ENCODE peak calls at places on chromosomes 13 and 19, in four cellular contexts. A, C, H and X are unnamed samples.

GRCh38 chr19:48149430-48149829 is 20.7 kb downstream of the LIG1 start:
- DNase-seq in A (no peak), C (no peak), H (no peak), X (no peak)

GRCh38 chr19:47350599-47350998 is 1.5 kb downstream of the DHX34 start:
- DNase-seq in A (no peak), C (no peak), H (no peak), X (no peak)

GRCh38 chr19:35935911-35936737 is at the start of gene LRFN3:
- DNase-seq in A (peak; percentile 21), C (peak; percentile 75), H (peak; percentile 85), X (no peak)

GRCh38 chr13:30196025-30196424 is 111.3 kb downstream of the KATNAL1 start:
- DNase-seq in A (no peak), C (no peak), H (no peak), X (no peak)

GRCh38 chr13:111080642-111081041 is 34.5 kb upstream of the ARHGEF7 start:
- DNase-seq in A (no peak), C (no peak), H (no peak), X (no peak)

GRCh38 chr13:80497007-80497406 is 156.1 kb upstream of the SPRY2 start:
- DNase-seq in A (no peak), C (no peak), H (no peak), X (no peak)

GRCh38 chr19:6092329-6093286 is 17.7 kb downstream of the RFX2 start:
- DNase-seq in A (peak; percentile 56), C (peak; percentile 78), H (no peak), X (no peak)

GRCh38 chr19:19670070-19670551 is 1.5 kb downstream of the ZNF101 start:
- DNase-seq in A (no peak), C (no peak), H (peak; percentile 65), X (no peak)

GRCh38 chr13:44930280-44930679 is 59.0 kb downstream of the NUFIP1 start:
- DNase-seq in A (no peak), C (no peak), H (no peak), X (no peak)

GRCh38 chr13:66222127-66222526 is 1008.0 kb downstream of the PCDH9 start:
- DNase-seq in A (no peak), C (no peak), H (no peak), X (no peak)

GRCh38 chr13:65453982-65454381 is 1776.2 kb downstream of the PCDH9 start:
- DNase-seq in A (no peak), C (no peak), H (no peak), X (no peak)

GRCh38 chr19:16021796-16022195 is 54.5 kb upstream of the TPM4 start:
- DNase-seq in A (no peak), C (no peak), H (no peak), X (no peak)

GRCh38 chr13:19183676-19184075 is 2.1 kb upstream of the TUBA3C start:
- DNase-seq in A (no peak), C (no peak), H (no peak), X (no peak)

GRCh38 chr13:39422845-39423565 is 180.0 kb downstream of the LHFPL6 start:
- DNase-seq in A (no peak), C (no peak), H (no peak), X (no peak)

GRCh38 chr13:24106429-24106828 is 54.1 kb upstream of the SPATA13 start:
- DNase-seq in A (peak; percentile 90), C (no peak), H (no peak), X (no peak)

GRCh38 chr13:63139277-63139676 is 1723.6 kb upstream of the PCDH20 start:
- DNase-seq in A (no peak), C (no peak), H (no peak), X (no peak)

GRCh38 chr19:18366027-18366435 is 19.9 kb upstream of the GDF15 start:
- DNase-seq in A (no peak), C (no peak), H (no peak), X (no peak)

GRCh38 chr13:95117092-95117491 is 184.2 kb downstream of the ABCC4 start:
- DNase-seq in A (no peak), C (no peak), H (no peak), X (peak; percentile 5)

GRCh38 chr13:46184277-46184699 is 2.3 kb upstream of the LCP1 start:
- DNase-seq in A (peak; percentile 28), C (peak; percentile 49), H (peak; percentile 75), X (no peak)

GRCh38 chr13:52399708-52400107 is 6.3 kb downstream of the THSD1 start:
- DNase-seq in A (peak; percentile 12), C (no peak), H (no peak), X (no peak)

GRCh38 chr19:10603084-10603872 is 16.2 kb upstream of the AP1M2 start:
- DNase-seq in A (no peak), C (peak; percentile 64), H (peak; percentile 57), X (peak; percentile 70)

GRCh38 chr19:47507031-47507430 is 7.8 kb downstream of the NAPA start:
- DNase-seq in A (no peak), C (no peak), H (no peak), X (no peak)

GRCh38 chr13:64551755-64552154 is 2678.4 kb downstream of the PCDH9 start:
- DNase-seq in A (no peak), C (no peak), H (no peak), X (no peak)

GRCh38 chr19:5480427-5480836 is 25.2 kb downstream of the ZNRF4 start:
- DNase-seq in A (peak; percentile 30), C (peak; percentile 63), H (peak; percentile 80), X (no peak)

GRCh38 chr19:3201072-3201700 is 15.5 kb downstream of the NCLN start:
- DNase-seq in A (no peak), C (peak; percentile 22), H (no peak), X (no peak)

GRCh38 chr19:29724102-29724641 is 9.1 kb upstream of the C19orf12 start:
- DNase-seq in A (no peak), C (peak; percentile 23), H (peak; percentile 73), X (no peak)

GRCh38 chr13:41006951-41007350 is 12.2 kb downstream of the ELF1 start:
- DNase-seq in A (no peak), C (no peak), H (no peak), X (no peak)
- TF ChIP-seq ATF2 in A (no peak), C (no peak), H (no peak), X (no peak)

GRCh38 chr19:33815410-33816340 is 19.0 kb downstream of the KCTD15 start:
- DNase-seq in A (no peak), C (no peak), H (no peak), X (no peak)
- TF ChIP-seq CHD2 in A (no peak), C (no peak), H (no peak), X (no peak)

DNA sequence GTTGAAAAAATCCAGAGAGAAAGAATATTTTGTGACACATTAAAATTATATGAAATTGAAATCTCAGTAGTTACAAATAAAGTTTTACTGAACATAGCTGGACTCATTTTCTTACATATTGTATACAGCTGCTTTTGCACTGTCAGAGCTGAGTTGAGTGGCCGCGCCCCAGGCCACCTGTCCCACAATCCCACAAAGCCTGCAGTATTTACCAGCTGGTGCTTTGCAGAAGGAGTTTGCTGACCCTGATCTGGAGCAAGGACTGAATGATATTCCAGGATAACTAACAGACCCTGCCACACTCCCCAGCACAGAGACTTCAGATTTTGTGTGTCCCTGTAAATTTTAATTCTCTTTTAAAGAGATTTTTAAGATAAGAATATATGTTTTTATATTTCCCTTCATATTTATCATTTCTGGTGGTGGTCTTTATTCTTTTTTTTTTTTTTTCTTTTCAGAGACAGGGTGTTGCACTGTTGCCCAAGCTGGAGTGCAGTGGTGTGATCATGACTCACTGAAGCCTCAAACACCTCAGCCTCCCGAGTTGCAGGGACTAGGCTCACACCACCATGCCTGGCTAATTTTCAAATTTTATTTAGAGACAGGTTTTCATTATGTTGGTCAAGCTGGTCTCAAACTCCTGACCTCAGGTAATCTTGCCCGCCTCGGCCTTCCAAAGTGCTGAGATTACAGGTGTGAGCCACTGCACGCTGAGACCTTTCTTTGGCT is 48.5 kb downstream of the TDRD12 start:
- DNase-seq in A (no peak), C (no peak), H (no peak), X (no peak)
- TF ChIP-seq ATF2 in A (no peak), C (no peak), H (no peak), X (no peak)

GRCh38 chr19:23409392-23410048 is 14.2 kb upstream of the ZNF91 start:
- DNase-seq in A (no peak), C (no peak), H (no peak), X (no peak)
- TF ChIP-seq CHD2 in A (no peak), C (no peak), H (no peak), X (no peak)